ENCODE peak calls at places on chromosomes 6 and 20, in four cellular contexts. N is PC-3; T is CD8-positive, alpha-beta memory T cell; G is small intestine. W is an unnamed sample. For H3K4me1, the result is how much of the 10 kb centered on the place peaks cover.

GRCh38 chr6:44052419-44053011 is 74.7 kb downstream of the MRPL14 start:
- DNase-seq in N (peak), T (no peak), G (no peak), W (no peak)

GRCh38 chr6:30100585-30101422 is 12.1 kb downstream of the TRIM31 start:
- DNase-seq in N (peak), G (peak), T (peak), W (peak)

GRCh38 chr6:154754152-154754551 is 20.9 kb downstream of the SCAF8 start:
- DNase-seq in G (peak), T (no peak), N (no peak), W (no peak)

GRCh38 chr6:44851176-44851575 is 463.7 kb downstream of the CDC5L start:
- DNase-seq in G (no peak), N (no peak), T (no peak), W (no peak)

GRCh38 chr6:13120483-13121482 is 207.6 kb downstream of the TBC1D7 start:
- DNase-seq in N (no peak), T (no peak), G (no peak), W (no peak)

GRCh38 chr6:166402582-166403277 is 20.0 kb upstream of the MPC1 start:
- DNase-seq in G (no peak), N (no peak), T (no peak), W (no peak)

GRCh38 chr20:32945710-32946221 is 58.5 kb downstream of the SUN5 start:
- DNase-seq in G (peak), T (no peak), N (peak), W (no peak)

GRCh38 chr6:117907600-117908245 is 659 bp downstream of the SLC35F1 start:
- DNase-seq in N (no peak), G (no peak), T (no peak), W (peak)

GRCh38 chr6:45076217-45076616 is 251.9 kb upstream of the RUNX2 start:
- DNase-seq in T (no peak), N (no peak), G (no peak), W (no peak)

GRCh38 chr6:151765444-151765886 is 42.0 kb upstream of the ESR1 start:
- DNase-seq in N (peak), G (peak), T (peak), W (peak)

GRCh38 chr20:47181056-47181862 is 175.2 kb downstream of the ZMYND8 start:
- DNase-seq in T (no peak), N (peak), G (peak), W (peak)

GRCh38 chr20:9608639-9609440 is 94.5 kb downstream of the LAMP5 start:
- DNase-seq in G (no peak), N (peak), T (no peak), W (no peak)

GRCh38 chr6:1708820-1709612 is 99.3 kb downstream of the FOXC1 start:
- DNase-seq in T (no peak), N (no peak), G (no peak), W (no peak)

GRCh38 chr20:5608104-5608447 is 142.1 kb upstream of the SHLD1 start:
- DNase-seq in N (no peak), T (no peak), G (no peak), W (no peak)

GRCh38 chr20:5596401-5597193 is 153.6 kb upstream of the SHLD1 start:
- DNase-seq in T (no peak), G (no peak), N (no peak), W (no peak)

GRCh38 chr20:5600982-5601381 is 149.2 kb upstream of the SHLD1 start:
- DNase-seq in G (no peak), T (no peak), N (no peak), W (no peak)

GRCh38 chr20:5606347-5606746 is 143.9 kb upstream of the SHLD1 start:
- DNase-seq in N (no peak), T (no peak), G (peak), W (no peak)

DNA sequence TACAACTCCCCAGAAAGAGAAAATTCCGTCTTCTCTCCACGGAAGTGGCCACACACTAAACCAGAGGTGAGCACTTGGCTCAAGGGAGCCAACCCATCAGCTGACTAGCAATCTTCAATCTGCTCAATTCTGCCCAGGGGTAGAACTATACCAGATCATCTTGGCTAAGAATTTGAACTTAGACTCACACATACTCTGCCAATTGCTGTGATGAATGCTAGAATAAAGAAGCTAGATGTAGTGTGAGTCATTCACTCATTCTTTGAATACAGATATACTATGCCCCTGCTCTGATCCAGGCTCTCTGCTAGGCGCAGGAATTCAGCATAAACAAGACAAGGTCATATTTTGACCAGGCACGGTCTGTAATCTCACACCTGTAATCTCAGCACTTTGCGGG is 147.9 kb upstream of the SHLD1 start:
- DNase-seq in G (no peak), N (no peak), T (no peak), W (no peak)
- H3K4me3 ChIP-seq in G (no peak), N (no peak), T (no peak), W (no peak)

DNA sequence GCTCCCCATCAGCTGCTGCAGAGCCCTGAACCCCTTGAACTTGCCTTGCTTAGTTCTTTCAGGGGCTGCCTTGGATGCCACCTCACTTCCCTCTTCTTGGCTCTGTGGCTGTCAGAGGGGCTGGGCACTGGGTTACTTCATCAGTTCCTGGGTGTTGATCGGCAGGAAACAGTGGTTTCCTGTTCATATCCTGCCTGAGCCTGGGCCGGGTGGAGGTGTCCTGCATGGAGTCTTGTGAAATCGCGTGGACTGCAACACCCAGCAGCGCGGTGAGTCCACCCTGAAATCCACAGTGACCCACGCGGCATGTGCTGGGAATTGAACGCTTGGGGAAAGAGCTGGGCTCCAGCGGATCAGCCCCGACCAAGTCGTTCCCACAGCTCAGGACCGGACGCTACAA is 97.5 kb downstream of the CDH26 start:
- DNase-seq in G (no peak), T (peak), N (no peak), W (no peak)
- H3K4me1 ChIP-seq in G (under half), T (half or more), N (under half), W (under half)

GRCh38 chr6:7119272-7119801 is 11.6 kb downstream of the RREB1 start:
- DNase-seq in T (no peak), N (no peak), G (no peak), W (no peak)

GRCh38 chr6:7112741-7113313 is 5.1 kb downstream of the RREB1 start:
- DNase-seq in G (peak), N (peak), T (no peak), W (peak)

GRCh38 chr6:7111095-7111690 is 3.4 kb downstream of the RREB1 start:
- DNase-seq in T (no peak), G (no peak), N (no peak), W (no peak)

GRCh38 chr6:7114744-7115451 is 7.1 kb downstream of the RREB1 start:
- DNase-seq in G (no peak), N (no peak), T (no peak), W (no peak)

DNA sequence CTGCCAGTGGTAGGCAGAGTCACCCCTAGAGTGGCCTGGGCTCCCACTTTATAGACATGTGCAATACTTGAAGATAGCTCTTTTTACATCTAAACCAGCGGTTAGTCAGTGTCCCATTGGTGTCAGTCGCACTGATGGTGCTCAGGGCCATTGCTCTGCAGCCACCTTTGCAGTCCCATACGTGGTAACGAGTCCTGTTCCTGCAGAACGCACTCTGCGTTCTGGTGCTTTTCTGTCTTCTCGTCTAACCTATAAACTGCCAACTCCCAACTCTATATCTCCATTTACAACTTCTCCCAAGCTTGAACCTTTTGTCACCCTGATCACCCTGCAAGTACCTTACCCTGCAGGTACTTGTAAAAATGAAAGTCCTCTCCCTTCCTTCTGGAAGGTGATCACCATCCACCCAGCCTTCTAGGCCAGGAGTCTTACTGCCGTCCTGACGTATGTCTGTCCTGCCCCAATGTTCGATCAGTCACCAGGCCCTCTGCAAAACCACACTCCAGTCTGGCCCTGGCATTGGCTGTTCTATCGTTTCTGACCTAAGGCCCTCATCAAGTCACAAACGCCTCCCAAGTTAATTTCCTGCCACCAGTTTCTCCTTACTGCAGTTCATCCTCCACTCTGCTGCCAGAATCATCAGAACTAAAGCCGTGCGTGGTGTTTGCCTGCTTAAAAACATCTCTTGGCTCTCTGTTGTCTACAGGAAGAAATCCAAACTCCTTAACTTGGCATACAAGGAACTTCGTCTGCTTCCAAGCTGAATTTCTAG is 7.9 kb downstream of the RREB1 start:
- DNase-seq in T (no peak), N (no peak), G (peak), W (no peak)
- H3K4me3 ChIP-seq in T (no peak), N (no peak), G (no peak), W (no peak)

GRCh38 chr6:42403831-42404230 is 47.9 kb downstream of the TRERF1 start:
- DNase-seq in G (peak), N (no peak), T (no peak), W (no peak)

GRCh38 chr6:42405025-42405424 is 46.7 kb downstream of the TRERF1 start:
- DNase-seq in G (no peak), N (peak), T (no peak), W (no peak)

GRCh38 chr6:42406296-42407280 is 45.1 kb downstream of the TRERF1 start:
- DNase-seq in N (peak), T (no peak), G (no peak), W (peak)

GRCh38 chr6:42403415-42403814 is 48.3 kb downstream of the TRERF1 start:
- DNase-seq in T (no peak), N (no peak), G (peak), W (no peak)

DNA sequence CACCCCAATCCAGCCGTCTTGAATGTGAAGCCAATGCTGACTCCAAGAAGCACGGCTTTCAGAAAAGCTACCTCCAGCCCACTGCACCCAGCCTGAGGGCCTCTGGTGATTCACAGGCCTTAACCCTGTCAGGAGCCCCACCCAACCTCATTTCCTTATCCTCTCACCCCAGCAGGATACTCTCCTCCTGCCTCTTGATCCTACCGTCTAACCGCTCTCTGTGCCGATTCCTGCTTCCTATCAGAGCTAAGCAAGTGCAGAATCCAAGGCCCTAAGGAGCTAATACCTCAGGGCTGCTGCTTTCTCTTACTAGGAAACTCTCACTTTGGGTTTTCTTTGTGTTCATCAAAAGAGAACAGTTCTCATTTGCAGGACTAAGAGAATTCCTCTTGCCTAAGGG is 47.2 kb downstream of the TRERF1 start:
- DNase-seq in N (peak), G (peak), T (no peak), W (peak)
- H3K4me1 ChIP-seq in N (half or more), G (under half), T (half or more), W (under half)

GRCh38 chr6:150273457-150274309 is 95.1 kb upstream of the IYD start:
- DNase-seq in N (no peak), T (no peak), G (no peak), W (no peak)

GRCh38 chr6:150271172-150271500 is 97.7 kb upstream of the IYD start:
- DNase-seq in T (no peak), N (no peak), G (no peak), W (no peak)

GRCh38 chr6:150272264-150272975 is 96.4 kb upstream of the IYD start:
- DNase-seq in N (no peak), T (no peak), G (no peak), W (no peak)

GRCh38 chr6:150271501-150272263 is 97.1 kb upstream of the IYD start:
- DNase-seq in T (no peak), G (no peak), N (no peak), W (no peak)

GRCh38 chr6:150272976-150273315 is 95.9 kb upstream of the IYD start:
- DNase-seq in T (no peak), G (no peak), N (no peak), W (no peak)
- H3K4me3 ChIP-seq in T (no peak), G (no peak), N (no peak), W (no peak)

DNA sequence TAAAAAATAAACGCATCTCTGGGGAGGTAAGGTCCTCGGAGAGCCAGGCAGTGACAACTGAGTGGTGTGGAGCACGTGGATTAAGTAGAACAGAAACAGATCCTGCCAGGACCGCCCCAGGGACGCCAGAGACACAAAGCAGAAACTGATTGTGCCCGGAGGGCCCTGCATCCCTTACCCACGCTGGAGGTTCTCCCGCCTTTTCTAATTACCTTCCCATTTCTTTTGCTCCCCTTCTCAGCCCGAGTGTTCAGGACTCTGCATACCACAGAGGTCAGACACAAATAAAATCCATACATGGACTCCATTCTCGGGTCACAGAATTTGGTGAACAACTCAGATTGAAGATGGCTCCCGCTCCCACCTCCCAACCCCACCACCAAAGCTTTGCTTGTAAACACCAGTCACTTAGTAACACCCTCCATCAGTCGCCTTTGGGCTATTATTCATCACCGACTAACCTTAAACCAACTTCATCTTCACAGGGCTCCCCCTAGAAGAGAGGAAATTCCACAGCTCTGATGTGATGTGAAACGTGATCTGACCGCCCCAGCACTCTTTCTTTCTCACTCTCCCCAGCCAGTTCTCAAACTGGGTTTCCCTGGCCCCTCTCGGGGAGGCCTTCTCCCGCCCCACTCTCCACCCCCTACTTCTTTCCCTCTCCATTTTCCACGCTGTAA is 32.6 kb upstream of the PIM1 start:
- DNase-seq in G (no peak), N (peak), T (peak), W (peak)
- H3K4me1 ChIP-seq in G (under half), N (half or more), T (under half), W (half or more)

GRCh38 chr6:42911171-42912021 is 4.5 kb upstream of the PTCRA start:
- DNase-seq in G (no peak), N (no peak), T (no peak), W (no peak)
- H3K4me3 ChIP-seq in G (no peak), N (no peak), T (no peak), W (no peak)

GRCh38 chr20:10658051-10658823 is 15.6 kb downstream of the JAG1 start:
- DNase-seq in G (no peak), T (no peak), N (no peak), W (no peak)

GRCh38 chr20:10661261-10661660 is 12.5 kb downstream of the JAG1 start:
- DNase-seq in T (no peak), G (no peak), N (no peak), W (no peak)

GRCh38 chr20:10658876-10659632 is 14.7 kb downstream of the JAG1 start:
- DNase-seq in G (no peak), N (no peak), T (no peak), W (no peak)

GRCh38 chr20:10660661-10661060 is 13.1 kb downstream of the JAG1 start:
- DNase-seq in T (no peak), G (no peak), N (no peak), W (no peak)

GRCh38 chr20:10659651-10660601 is 13.9 kb downstream of the JAG1 start:
- DNase-seq in N (no peak), G (no peak), T (no peak), W (no peak)
- H3K4me1 ChIP-seq in N (under half), G (under half), T (under half), W (under half)

DNA sequence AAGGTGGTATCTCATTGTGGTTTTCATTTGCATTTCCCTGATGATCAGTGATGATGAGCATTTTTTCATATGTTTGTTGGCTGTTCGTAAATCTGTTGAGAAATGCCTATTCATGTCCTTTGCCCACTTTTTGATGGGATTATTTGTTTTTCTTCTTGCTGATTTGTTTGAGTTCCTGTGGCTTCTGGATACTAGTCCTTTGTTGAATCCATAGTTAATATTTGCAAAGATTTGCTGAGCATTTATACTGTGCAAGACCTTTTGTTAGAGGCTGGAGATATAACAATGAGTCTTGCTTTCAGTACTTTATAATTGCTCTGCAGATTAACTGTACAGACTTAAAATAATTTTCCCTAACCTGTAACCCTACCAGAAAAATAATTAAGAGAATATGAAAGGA is 35.6 kb downstream of the PDE7B start:
- DNase-seq in N (no peak), T (no peak), G (no peak), W (no peak)
- H3K4me3 ChIP-seq in N (no peak), T (no peak), G (no peak), W (no peak)

GRCh38 chr20:20685635-20686034 is 26.8 kb downstream of the RALGAPA2 start:
- DNase-seq in G (peak), T (no peak), N (no peak), W (no peak)
- H3K4me1 ChIP-seq in G (under half), T (under half), N (under half), W (under half)

W was measured in HAP-1.